ENCODE peak calls at places on chromosomes 2 and 18, in six cellular contexts. C, G, I, Z, F and O are unnamed samples.

GRCh38 chr2:144354953-144355352 is 165.0 kb downstream of the ZEB2 start:
- DNase-seq in C (no peak), G (peak; percentile 70), I (no peak), Z (no peak), F (peak; percentile 31), O (no peak)

GRCh38 chr2:27220091-27220490 is 2.9 kb downstream of the CAD start:
- DNase-seq in C (no peak), G (no peak), I (no peak), Z (no peak), F (no peak), O (no peak)

GRCh38 chr2:23351388-23352141 is 33.4 kb upstream of the KLHL29 start:
- DNase-seq in C (no peak), G (peak; percentile 90), I (peak; percentile 53), Z (peak; percentile 91), F (peak; percentile 75), O (peak; percentile 86)

GRCh38 chr2:121486191-121486590 is 44.5 kb upstream of the RNU4ATAC start:
- DNase-seq in C (no peak), G (no peak), I (no peak), Z (no peak), F (no peak), O (no peak)

GRCh38 chr2:170106441-170106840 is 71.5 kb upstream of the MYO3B start:
- DNase-seq in C (no peak), G (no peak), I (no peak), Z (no peak), F (no peak), O (no peak)

GRCh38 chr2:94979406-94980375 is 45.8 kb upstream of the MAL start:
- DNase-seq in C (no peak), G (no peak), I (no peak), Z (no peak), F (no peak), O (no peak)

GRCh38 chr2:26401739-26402541 is at the start of gene DRC1:
- DNase-seq in C (no peak), G (peak; percentile 93), I (peak; percentile 60), Z (peak; percentile 89), F (peak; percentile 66), O (no peak)

GRCh38 chr2:17822452-17823117 is 6.3 kb downstream of the MSGN1 start:
- DNase-seq in C (no peak), G (no peak), I (no peak), Z (no peak), F (no peak), O (no peak)

GRCh38 chr2:40488927-40489677 is 37.2 kb upstream of the SLC8A1 start:
- DNase-seq in C (no peak), G (peak; percentile 62), I (no peak), Z (no peak), F (peak; percentile 37), O (no peak)

GRCh38 chr2:240060977-240061591 is 7.8 kb upstream of the OR6B3 start:
- DNase-seq in C (no peak), G (peak; percentile 41), I (peak; percentile 39), Z (peak; percentile 48), F (peak; percentile 53), O (no peak)

GRCh38 chr18:39840406-39840805 is 2114.6 kb upstream of the PIK3C3 start:
- DNase-seq in C (no peak), G (no peak), I (peak; percentile 71), Z (no peak), F (no peak), O (no peak)

GRCh38 chr2:170717991-170718589 is 3.0 kb downstream of the SP5 start:
- DNase-seq in C (no peak), G (no peak), I (no peak), Z (no peak), F (no peak), O (no peak)

GRCh38 chr2:138577066-138577465 is 75.5 kb downstream of the SPOPL start:
- DNase-seq in C (no peak), G (no peak), I (no peak), Z (no peak), F (no peak), O (no peak)

GRCh38 chr18:1361931-1362330 is 457.3 kb downstream of the ADCYAP1 start:
- DNase-seq in C (no peak), G (peak; percentile 9), I (no peak), Z (no peak), F (no peak), O (no peak)

GRCh38 chr2:45009303-45009927 is at the start of gene SIX2:
- DNase-seq in C (no peak), G (peak; percentile 98), I (peak; percentile 91), Z (peak; percentile 77), F (peak; percentile 87), O (peak; percentile 62)

GRCh38 chr18:5422626-5423025 is 121.2 kb downstream of the EPB41L3 start:
- DNase-seq in C (no peak), G (no peak), I (no peak), Z (no peak), F (no peak), O (no peak)

GRCh38 chr2:70703900-70704549 is 64.0 kb downstream of the ADD2 start:
- DNase-seq in C (no peak), G (peak; percentile 38), I (no peak), Z (no peak), F (peak; percentile 85), O (no peak)

GRCh38 chr2:215207041-215207440 is 68.6 kb upstream of the ABCA12 start:
- DNase-seq in C (no peak), G (no peak), I (no peak), Z (no peak), F (no peak), O (no peak)

GRCh38 chr2:120425014-120425413 is 79.1 kb downstream of the INHBB start:
- DNase-seq in C (no peak), G (no peak), I (no peak), Z (no peak), F (no peak), O (peak; percentile 36)